ENCODE peak calls at places on chromosomes 3 and 15, in nine cellular contexts. X is NCI-H2029 treated with DMSO at 0.1 percent for 48 hours, U is body of pancreas, M is Karpas-422, W is HAP-1, J is GM18507, S is fibroblast of the conjunctiva, G is left ventricle myocardium inferior, Y is cardiac septum. I is an unnamed sample.

GRCh38 chr3:149967067-149967685 is 3.5 kb downstream of the PFN2 start:
- DNase-seq in X (peak), M (peak), U (no peak), J (no peak), G (no peak), W (no peak), Y (no peak), S (peak), I (peak)

GRCh38 chr3:134426660-134427181 is 52.5 kb upstream of the AMOTL2 start:
- DNase-seq in U (no peak), G (no peak), X (no peak), S (no peak), J (no peak), M (no peak), Y (no peak), W (no peak), I (peak)

GRCh38 chr3:98027084-98027445 is 8.1 kb downstream of the GABRR3 start:
- DNase-seq in M (no peak), S (no peak), G (no peak), Y (no peak), J (no peak), W (no peak), X (peak), U (no peak), I (no peak)

GRCh38 chr3:79056498-79056897 is 711.3 kb downstream of the ROBO1 start:
- DNase-seq in S (no peak), Y (no peak), W (no peak), J (no peak), U (no peak), X (no peak), M (no peak), G (no peak), I (no peak)

GRCh38 chr15:100902436-100903190 is 16.5 kb upstream of the LRRK1 start:
- DNase-seq in X (peak), U (peak), S (peak), W (no peak), J (no peak), M (no peak), Y (peak), G (peak), I (no peak)

GRCh38 chr3:154427685-154428291 is 2.2 kb downstream of the GPR149 start:
- DNase-seq in X (no peak), S (no peak), W (peak), J (no peak), G (no peak), Y (no peak), M (no peak), U (no peak), I (no peak)

GRCh38 chr3:126682046-126682445 is 22.0 kb upstream of the CHCHD6 start:
- DNase-seq in X (no peak), M (no peak), U (no peak), W (no peak), G (no peak), J (no peak), S (no peak), Y (no peak), I (no peak)

GRCh38 chr3:117036259-117036799 is 326.8 kb downstream of the TUSC7 start:
- DNase-seq in J (no peak), X (no peak), Y (no peak), M (peak), U (no peak), S (peak), G (peak), W (peak), I (peak)

GRCh38 chr3:194928831-194929594 is 243.3 kb downstream of the FAM43A start:
- DNase-seq in Y (no peak), S (no peak), X (no peak), M (no peak), U (no peak), J (no peak), G (no peak), W (no peak), I (no peak)

GRCh38 chr15:85453144-85453872 is 72.9 kb downstream of the AKAP13 start:
- DNase-seq in U (no peak), J (no peak), Y (no peak), W (no peak), M (no peak), S (no peak), X (no peak), G (no peak), I (no peak)

GRCh38 chr3:48064292-48064829 is 48.1 kb upstream of the MAP4 start:
- DNase-seq in Y (no peak), S (no peak), X (no peak), J (no peak), U (no peak), W (no peak), M (no peak), G (no peak), I (peak)

GRCh38 chr15:44836094-44836493 is 99.8 kb downstream of the TRIM69 start:
- DNase-seq in S (no peak), M (no peak), W (no peak), X (no peak), Y (no peak), U (no peak), J (no peak), G (no peak), I (no peak)

GRCh38 chr15:85527907-85528306 is 147.5 kb downstream of the AKAP13 start:
- DNase-seq in J (no peak), M (no peak), S (peak), U (no peak), W (no peak), Y (no peak), G (no peak), X (no peak), I (peak)

GRCh38 chr15:60899322-60899966 is 329.7 kb downstream of the RORA start:
- DNase-seq in S (no peak), J (no peak), W (no peak), G (no peak), Y (no peak), U (no peak), M (no peak), X (no peak), I (no peak)

GRCh38 chr15:47812436-47813109 is 95.3 kb downstream of the SEMA6D start:
- DNase-seq in W (no peak), S (no peak), J (peak), X (no peak), U (no peak), M (no peak), G (no peak), Y (no peak), I (peak)

GRCh38 chr3:186369217-186369616 is 7.2 kb upstream of the DGKG start:
- DNase-seq in J (no peak), Y (no peak), M (no peak), X (no peak), G (no peak), S (no peak), W (no peak), U (no peak), I (no peak)

GRCh38 chr3:119794971-119795612 is 13.2 kb downstream of the NR1I2 start:
- DNase-seq in U (no peak), M (no peak), S (no peak), J (no peak), G (no peak), Y (no peak), W (peak), X (no peak), I (peak)

GRCh38 chr15:59828871-59829270 is 139.8 kb upstream of the BNIP2 start:
- DNase-seq in W (no peak), M (no peak), Y (no peak), X (no peak), U (no peak), G (no peak), S (no peak), J (no peak), I (no peak)

GRCh38 chr3:71180524-71180923 is 403.0 kb downstream of the FOXP1 start:
- DNase-seq in X (no peak), S (no peak), W (no peak), M (no peak), Y (no peak), U (no peak), J (no peak), G (no peak), I (no peak)

GRCh38 chr3:174862101-174862500 is 3.0 kb downstream of the NAALADL2 start:
- DNase-seq in Y (no peak), X (peak), G (no peak), M (no peak), J (no peak), W (peak), U (no peak), S (peak), I (no peak)

GRCh38 chr15:25783607-25784131 is 79.5 kb downstream of the ATP10A start:
- DNase-seq in M (peak), U (no peak), X (no peak), J (no peak), W (peak), G (no peak), S (no peak), Y (no peak), I (no peak)

GRCh38 chr15:57635300-57635944 is 43.7 kb downstream of the MYZAP start:
- DNase-seq in X (no peak), J (no peak), W (no peak), S (no peak), M (no peak), G (peak), U (peak), Y (no peak), I (no peak)

GRCh38 chr15:83163032-83163431 is 44.6 kb downstream of the HDGFL3 start:
- DNase-seq in G (no peak), U (no peak), M (no peak), X (no peak), Y (no peak), W (no peak), S (no peak), J (no peak), I (no peak)

GRCh38 chr15:80494311-80494710 is 90.1 kb downstream of the ARNT2 start:
- DNase-seq in S (no peak), J (no peak), W (no peak), G (no peak), M (no peak), X (no peak), Y (no peak), U (no peak), I (peak)

GRCh38 chr3:124360626-124361025 is 368.7 kb upstream of the ROPN1 start:
- DNase-seq in U (no peak), X (no peak), Y (no peak), M (no peak), J (no peak), S (no peak), W (peak), G (no peak), I (no peak)

GRCh38 chr15:66269326-66270090 is 16.0 kb upstream of the MEGF11 start:
- DNase-seq in J (no peak), W (peak), Y (no peak), M (peak), S (no peak), G (no peak), X (no peak), U (no peak), I (peak)

GRCh38 chr15:95017950-95018349 is 786.6 kb downstream of the MCTP2 start:
- DNase-seq in U (peak), W (no peak), M (no peak), J (no peak), Y (no peak), X (no peak), S (no peak), G (peak), I (peak)